ENCODE peak calls at places on chromosomes 3 and 15, in eight cellular contexts. H is suprapubic skin; Z is NCI-H1417; M is frontal cortex; K is DMS153; W is central memory CD4-positive, alpha-beta T cell; R is ELR; J is fibroblast of the aortic adventitia. E is an unnamed sample.

GRCh38 chr15:58066042-58066867 is 744 bp upstream of the ALDH1A2 start:
- DNase-seq in M (peak), Z (peak), H (peak), K (no peak), R (peak), W (no peak), J (peak), E (peak)

GRCh38 chr3:26627080-26627479 is 4.5 kb downstream of the LRRC3B start:
- DNase-seq in Z (no peak), W (no peak), M (no peak), J (no peak), K (no peak), R (no peak), H (no peak), E (no peak)

GRCh38 chr3:178022599-178022998 is 513.6 kb upstream of the KCNMB2 start:
- DNase-seq in W (no peak), J (peak), K (no peak), M (no peak), H (no peak), R (peak), Z (no peak), E (no peak)

GRCh38 chr3:180911876-180912303 is 580 bp upstream of the FXR1 start:
- DNase-seq in K (no peak), J (no peak), M (no peak), W (no peak), H (no peak), R (no peak), Z (no peak), E (no peak)

GRCh38 chr15:79179108-79179561 is 88.6 kb upstream of the RASGRF1 start:
- DNase-seq in R (peak), J (no peak), Z (no peak), W (no peak), H (no peak), K (peak), M (no peak), E (no peak)

GRCh38 chr3:13420817-13421755 is 964 bp upstream of the NUP210 start:
- DNase-seq in W (peak), Z (no peak), K (peak), R (no peak), H (no peak), J (no peak), M (peak), E (peak)

GRCh38 chr3:197298341-197298857 is at the start of gene DLG1:
- DNase-seq in Z (peak), W (peak), R (peak), K (peak), H (peak), M (peak), J (peak), E (peak)

GRCh38 chr3:188169826-188170455 is 16.0 kb downstream of the LPP start:
- DNase-seq in H (no peak), M (no peak), W (no peak), R (no peak), K (no peak), J (no peak), Z (no peak), E (no peak)

GRCh38 chr15:42152196-42152920 is 4.1 kb downstream of the PLA2G4F start:
- DNase-seq in Z (no peak), M (peak), K (no peak), J (peak), H (peak), W (no peak), R (no peak), E (no peak)

GRCh38 chr3:196585044-196585757 is 16.7 kb downstream of the FBXO45 start:
- DNase-seq in J (peak), M (no peak), Z (no peak), K (no peak), R (no peak), W (no peak), H (no peak), E (no peak)

GRCh38 chr3:126753191-126754160 is 49.4 kb downstream of the CHCHD6 start:
- DNase-seq in K (no peak), Z (no peak), H (peak), W (no peak), R (peak), J (no peak), M (no peak), E (no peak)

GRCh38 chr3:61944736-61945135 is 383.4 kb downstream of the PTPRG start:
- DNase-seq in J (no peak), R (no peak), W (no peak), K (no peak), H (no peak), M (no peak), Z (no peak), E (no peak)

GRCh38 chr15:92843819-92844218 is 56.3 kb upstream of the CHD2 start:
- DNase-seq in J (no peak), K (no peak), H (no peak), M (no peak), Z (no peak), R (no peak), W (no peak), E (no peak)

GRCh38 chr3:34859741-34860140 is 779.6 kb upstream of the ARPP21 start:
- DNase-seq in W (no peak), H (no peak), J (no peak), M (no peak), K (no peak), Z (peak), R (no peak), E (no peak)

GRCh38 chr15:62569460-62570404 is 404.6 kb upstream of the C2CD4B start:
- DNase-seq in K (peak), J (peak), H (peak), M (no peak), R (peak), Z (peak), W (no peak), E (peak)

GRCh38 chr3:144687862-144688261 is 716.2 kb downstream of the DIPK2A start:
- DNase-seq in M (no peak), K (no peak), R (peak), H (no peak), W (no peak), J (peak), Z (no peak), E (no peak)

GRCh38 chr15:27057904-27058645 is 87.1 kb downstream of the GABRG3 start:
- DNase-seq in W (no peak), J (peak), R (no peak), H (no peak), M (no peak), Z (no peak), K (no peak), E (no peak)

GRCh38 chr3:185342458-185343169 is 20.3 kb upstream of the MAP3K13 start:
- DNase-seq in M (no peak), R (peak), K (no peak), J (peak), Z (no peak), W (no peak), H (no peak), E (no peak)

GRCh38 chr3:11592460-11593298 is 51.0 kb downstream of the VGLL4 start:
- DNase-seq in J (peak), M (no peak), Z (no peak), R (peak), W (no peak), K (no peak), H (no peak), E (no peak)

GRCh38 chr3:63967675-63968611 is 55.4 kb downstream of the PSMD6 start:
- DNase-seq in R (peak), M (no peak), J (peak), H (no peak), W (peak), K (no peak), Z (no peak), E (peak)

GRCh38 chr3:14000556-14000955 is 120.7 kb upstream of the WNT7A start:
- DNase-seq in K (peak), J (no peak), M (no peak), R (no peak), W (no peak), Z (no peak), H (no peak), E (no peak)

GRCh38 chr3:42711491-42712343 is 9.1 kb upstream of the HHATL start:
- DNase-seq in K (no peak), M (no peak), H (peak), Z (no peak), R (peak), J (no peak), W (no peak), E (no peak)

GRCh38 chr3:63979093-63979492 is 44.2 kb downstream of the PSMD6 start:
- DNase-seq in M (no peak), J (peak), Z (no peak), K (no peak), R (no peak), H (no peak), W (peak), E (no peak)

GRCh38 chr15:57640935-57641682 is 49.4 kb downstream of the MYZAP start:
- DNase-seq in H (no peak), K (no peak), W (no peak), Z (peak), M (peak), R (peak), J (peak), E (peak)

GRCh38 chr3:51675201-51675611 is 4.2 kb downstream of the TEX264 start:
- DNase-seq in W (no peak), H (peak), J (peak), Z (no peak), R (peak), K (no peak), M (no peak), E (no peak)

GRCh38 chr15:92451225-92451825 is 57.6 kb downstream of the ST8SIA2 start:
- DNase-seq in Z (no peak), K (no peak), J (no peak), M (no peak), W (no peak), R (peak), H (no peak), E (no peak)

GRCh38 chr15:29270169-29270955 is 740 bp upstream of the NSMCE3 start:
- DNase-seq in H (no peak), J (peak), Z (no peak), K (no peak), R (peak), W (peak), M (no peak), E (no peak)

GRCh38 chr3:9898467-9899229 is 4.0 kb upstream of the IL17RE start:
- DNase-seq in H (no peak), Z (no peak), R (no peak), W (no peak), K (no peak), M (no peak), J (no peak), E (no peak)

GRCh38 chr3:74614133-74614967 is at the start of gene CNTN3:
- DNase-seq in K (no peak), J (peak), H (no peak), Z (peak), W (no peak), R (no peak), M (peak), E (no peak)

GRCh38 chr3:8619548-8619947 is 25.1 kb downstream of the SSUH2 start:
- DNase-seq in Z (no peak), R (peak), W (no peak), J (peak), K (no peak), H (peak), M (no peak), E (no peak)

GRCh38 chr3:126031981-126032471 is 51.9 kb downstream of the SLC41A3 start:
- DNase-seq in J (no peak), K (no peak), R (no peak), H (peak), W (no peak), M (no peak), Z (no peak), E (no peak)

GRCh38 chr3:119695480-119695879 is 7.3 kb upstream of the CFAP91 start:
- DNase-seq in M (no peak), Z (no peak), W (no peak), H (no peak), K (no peak), J (peak), R (peak), E (no peak)

GRCh38 chr15:65816441-65816840 is 24.3 kb upstream of the DENND4A start:
- DNase-seq in R (no peak), H (no peak), M (no peak), J (no peak), K (no peak), W (no peak), Z (no peak), E (no peak)

GRCh38 chr3:138854940-138855339 is 20.2 kb upstream of the PIK3CB start:
- DNase-seq in W (no peak), K (no peak), Z (no peak), J (no peak), R (no peak), M (no peak), H (no peak), E (no peak)

GRCh38 chr3:136831461-136831860 is 12.5 kb downstream of the SLC35G2 start:
- DNase-seq in M (no peak), K (no peak), R (no peak), W (no peak), J (no peak), Z (no peak), H (no peak), E (no peak)

E was measured in NCI-H510A treated with DMSO at 0.1 percent for 48 hours.